ENCODE peak calls at places on chromosomes 13 and 19, in nine cellular contexts. One of them, this sample, is unnamed.

GRCh38 chr19:35013047-35013819 is 13.1 kb downstream of the GRAMD1A start:
- DNase-seq in hepatocyte: peak; percentile 82
- DNase-seq in GM23338: peak; percentile 87
- DNase-seq in SK-N-SH: peak; percentile 94
- DNase-seq in HCT116: no peak
- DNase-seq in OCI-LY7: peak; percentile 62
- DNase-seq in GM23248: peak; percentile 65
- DNase-seq in MM.1S: peak; percentile 16
- DNase-seq in neural progenitor cell: peak; percentile 76
- DNase-seq in this sample: peak; percentile 36

GRCh38 chr13:101406787-101407186 is 9.5 kb downstream of the NALCN start:
- DNase-seq in hepatocyte: no peak
- DNase-seq in GM23338: no peak
- DNase-seq in SK-N-SH: no peak
- DNase-seq in HCT116: no peak
- DNase-seq in OCI-LY7: no peak
- DNase-seq in GM23248: peak; percentile 35
- DNase-seq in MM.1S: no peak
- DNase-seq in neural progenitor cell: no peak
- DNase-seq in this sample: peak; percentile 55

GRCh38 chr19:51807111-51807701 is 12.2 kb downstream of the FPR3 start:
- DNase-seq in hepatocyte: no peak
- DNase-seq in GM23338: peak; percentile 83
- DNase-seq in SK-N-SH: no peak
- DNase-seq in HCT116: no peak
- DNase-seq in OCI-LY7: no peak
- DNase-seq in GM23248: peak; percentile 32
- DNase-seq in MM.1S: no peak
- DNase-seq in neural progenitor cell: no peak
- DNase-seq in this sample: peak; percentile 89

GRCh38 chr13:25911020-25911419 is 140.8 kb downstream of the SHISA2 start:
- DNase-seq in hepatocyte: no peak
- DNase-seq in GM23338: peak; percentile 88
- DNase-seq in SK-N-SH: no peak
- DNase-seq in HCT116: no peak
- DNase-seq in OCI-LY7: no peak
- DNase-seq in GM23248: no peak
- DNase-seq in MM.1S: no peak
- DNase-seq in neural progenitor cell: peak; percentile 93
- DNase-seq in this sample: no peak

GRCh38 chr19:1284293-1284978 is 1.2 kb upstream of the EFNA2 start:
- DNase-seq in hepatocyte: no peak
- DNase-seq in GM23338: no peak
- DNase-seq in SK-N-SH: no peak
- DNase-seq in HCT116: no peak
- DNase-seq in OCI-LY7: no peak
- DNase-seq in GM23248: no peak
- DNase-seq in MM.1S: no peak
- DNase-seq in neural progenitor cell: no peak
- DNase-seq in this sample: no peak

GRCh38 chr19:57934820-57935665 is at the start of gene ZNF418:
- DNase-seq in hepatocyte: peak; percentile 86
- DNase-seq in GM23338: peak; percentile 98
- DNase-seq in SK-N-SH: no peak
- DNase-seq in HCT116: no peak
- DNase-seq in OCI-LY7: no peak
- DNase-seq in GM23248: peak; percentile 92
- DNase-seq in MM.1S: no peak
- DNase-seq in neural progenitor cell: peak; percentile 93
- DNase-seq in this sample: no peak

GRCh38 chr19:30784850-30785459 is 412.8 kb downstream of the ZNF536 start:
- DNase-seq in hepatocyte: peak; percentile 52
- DNase-seq in GM23338: peak; percentile 82
- DNase-seq in SK-N-SH: no peak
- DNase-seq in HCT116: no peak
- DNase-seq in OCI-LY7: peak; percentile 43
- DNase-seq in GM23248: peak; percentile 54
- DNase-seq in MM.1S: peak; percentile 41
- DNase-seq in neural progenitor cell: peak; percentile 55
- DNase-seq in this sample: peak; percentile 3

GRCh38 chr19:19860756-19861390 is 4.8 kb upstream of the ZNF253 start:
- DNase-seq in hepatocyte: peak; percentile 28
- DNase-seq in GM23338: peak; percentile 97
- DNase-seq in SK-N-SH: peak; percentile 58
- DNase-seq in HCT116: no peak
- DNase-seq in OCI-LY7: no peak
- DNase-seq in GM23248: no peak
- DNase-seq in MM.1S: peak; percentile 10
- DNase-seq in neural progenitor cell: peak; percentile 75
- DNase-seq in this sample: no peak

GRCh38 chr13:94886191-94886590 is 173.8 kb upstream of the SOX21 start:
- DNase-seq in hepatocyte: peak; percentile 13
- DNase-seq in GM23338: no peak
- DNase-seq in SK-N-SH: no peak
- DNase-seq in HCT116: no peak
- DNase-seq in OCI-LY7: no peak
- DNase-seq in GM23248: no peak
- DNase-seq in MM.1S: no peak
- DNase-seq in neural progenitor cell: peak; percentile 5
- DNase-seq in this sample: peak; percentile 9

GRCh38 chr13:38872693-38873092 is 117.9 kb downstream of the STOML3 start:
- DNase-seq in hepatocyte: peak; percentile 69
- DNase-seq in GM23338: peak; percentile 83
- DNase-seq in SK-N-SH: peak; percentile 41
- DNase-seq in HCT116: peak; percentile 42
- DNase-seq in OCI-LY7: peak; percentile 40
- DNase-seq in GM23248: peak; percentile 47
- DNase-seq in MM.1S: peak; percentile 73
- DNase-seq in neural progenitor cell: peak; percentile 76
- DNase-seq in this sample: peak; percentile 55

GRCh38 chr13:75481176-75482069 is 546 bp downstream of the TBC1D4 start:
- DNase-seq in hepatocyte: peak; percentile 51
- DNase-seq in GM23338: peak; percentile 68
- DNase-seq in SK-N-SH: peak; percentile 78
- DNase-seq in HCT116: no peak
- DNase-seq in OCI-LY7: peak; percentile 66
- DNase-seq in GM23248: peak; percentile 70
- DNase-seq in MM.1S: peak; percentile 18
- DNase-seq in neural progenitor cell: peak; percentile 65
- DNase-seq in this sample: peak; percentile 28

GRCh38 chr13:101552797-101553196 is 100.3 kb downstream of the ITGBL1 start:
- DNase-seq in hepatocyte: no peak
- DNase-seq in GM23338: no peak
- DNase-seq in SK-N-SH: no peak
- DNase-seq in HCT116: no peak
- DNase-seq in OCI-LY7: no peak
- DNase-seq in GM23248: peak; percentile 83
- DNase-seq in MM.1S: no peak
- DNase-seq in neural progenitor cell: no peak
- DNase-seq in this sample: peak; percentile 11

GRCh38 chr19:17751912-17752273 is 616 bp downstream of the FCHO1 start:
- DNase-seq in hepatocyte: no peak
- DNase-seq in GM23338: no peak
- DNase-seq in SK-N-SH: no peak
- DNase-seq in HCT116: no peak
- DNase-seq in OCI-LY7: no peak
- DNase-seq in GM23248: no peak
- DNase-seq in MM.1S: no peak
- DNase-seq in neural progenitor cell: no peak
- DNase-seq in this sample: no peak

GRCh38 chr19:15115080-15115479 is 7.9 kb downstream of the SYDE1 start:
- DNase-seq in hepatocyte: no peak
- DNase-seq in GM23338: no peak
- DNase-seq in SK-N-SH: peak; percentile 21
- DNase-seq in HCT116: no peak
- DNase-seq in OCI-LY7: no peak
- DNase-seq in GM23248: no peak
- DNase-seq in MM.1S: no peak
- DNase-seq in neural progenitor cell: no peak
- DNase-seq in this sample: no peak

GRCh38 chr19:892243-892996 is 567 bp downstream of the MED16 start:
- DNase-seq in hepatocyte: no peak
- DNase-seq in GM23338: peak; percentile 59
- DNase-seq in SK-N-SH: peak; percentile 82
- DNase-seq in HCT116: no peak
- DNase-seq in OCI-LY7: peak; percentile 36
- DNase-seq in GM23248: peak; percentile 50
- DNase-seq in MM.1S: peak; percentile 37
- DNase-seq in neural progenitor cell: peak; percentile 67
- DNase-seq in this sample: no peak

GRCh38 chr13:75145926-75146325 is 336.0 kb downstream of the TBC1D4 start:
- DNase-seq in hepatocyte: no peak
- DNase-seq in GM23338: no peak
- DNase-seq in SK-N-SH: no peak
- DNase-seq in HCT116: no peak
- DNase-seq in OCI-LY7: no peak
- DNase-seq in GM23248: no peak
- DNase-seq in MM.1S: no peak
- DNase-seq in neural progenitor cell: no peak
- DNase-seq in this sample: no peak

GRCh38 chr19:40423227-40423566 is 2.6 kb downstream of the SERTAD1 start:
- DNase-seq in hepatocyte: no peak
- DNase-seq in GM23338: no peak
- DNase-seq in SK-N-SH: no peak
- DNase-seq in HCT116: no peak
- DNase-seq in OCI-LY7: no peak
- DNase-seq in GM23248: no peak
- DNase-seq in MM.1S: no peak
- DNase-seq in neural progenitor cell: no peak
- DNase-seq in this sample: no peak
- H3K4me2 ChIP-seq in hepatocyte: no peak overlapping the region
- H3K4me2 ChIP-seq in GM23338: no peak overlapping the region
- H3K4me2 ChIP-seq in SK-N-SH: no peak overlapping the region
- H3K4me2 ChIP-seq in HCT116: no peak overlapping the region
- H3K4me2 ChIP-seq in OCI-LY7: no peak overlapping the region
- H3K4me2 ChIP-seq in GM23248: peak overlapping the region; percentile 98
- H3K4me2 ChIP-seq in MM.1S: no peak overlapping the region
- H3K4me2 ChIP-seq in neural progenitor cell: no peak overlapping the region
- H3K4me2 ChIP-seq in this sample: no peak overlapping the region

DNA sequence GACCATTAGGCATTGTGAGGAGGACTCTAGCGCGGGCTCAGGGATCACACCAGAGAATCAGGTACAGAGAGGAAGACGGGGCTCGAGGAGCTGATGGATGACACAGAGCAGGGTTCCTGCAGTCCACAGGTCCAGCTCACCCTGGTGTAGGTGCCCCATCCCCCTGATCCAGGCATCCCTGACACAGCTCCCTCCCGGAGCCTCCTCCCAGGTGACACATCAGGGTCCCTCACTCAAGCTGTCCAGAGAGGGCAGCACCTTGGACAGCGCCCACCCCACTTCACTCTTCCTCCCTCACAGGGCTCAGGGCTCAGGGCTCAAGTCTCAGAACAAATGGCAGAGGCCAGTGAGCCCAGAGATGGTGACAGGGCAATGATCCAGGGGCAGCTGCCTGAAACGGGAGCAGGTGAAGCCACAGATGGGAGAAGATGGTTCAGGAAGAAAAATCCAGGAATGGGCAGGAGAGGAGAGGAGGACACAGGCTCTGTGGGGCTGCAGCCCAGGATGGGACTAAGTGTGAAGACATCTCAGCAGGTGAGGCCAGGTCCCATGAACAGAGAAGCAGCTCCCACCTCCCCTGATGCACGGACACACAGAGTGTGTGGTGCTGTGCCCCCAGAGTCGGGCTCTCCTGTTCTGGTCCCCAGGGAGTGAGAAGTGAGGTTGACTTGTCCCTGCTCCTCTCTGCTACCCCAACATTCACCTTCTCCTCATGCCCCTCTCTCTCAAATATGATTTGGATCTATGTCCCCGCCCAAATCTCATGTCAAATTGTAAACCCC is 2.8 kb upstream of the CEACAM5 start:
- DNase-seq in hepatocyte: peak; percentile 24
- DNase-seq in GM23338: peak; percentile 80
- DNase-seq in SK-N-SH: no peak
- DNase-seq in HCT116: no peak
- DNase-seq in OCI-LY7: peak; percentile 13
- DNase-seq in GM23248: peak; percentile 41
- DNase-seq in MM.1S: no peak
- DNase-seq in neural progenitor cell: peak; percentile 16
- DNase-seq in this sample: peak; percentile 56
- TF ChIP-seq EZH2phosphoT487 in hepatocyte: no peak
- TF ChIP-seq EZH2phosphoT487 in GM23338: no peak
- TF ChIP-seq EZH2phosphoT487 in SK-N-SH: no peak
- TF ChIP-seq EZH2phosphoT487 in HCT116: no peak
- TF ChIP-seq EZH2phosphoT487 in OCI-LY7: no peak
- TF ChIP-seq EZH2phosphoT487 in GM23248: no peak
- TF ChIP-seq EZH2phosphoT487 in MM.1S: no peak
- TF ChIP-seq EZH2phosphoT487 in neural progenitor cell: no peak
- TF ChIP-seq EZH2phosphoT487 in this sample: no peak

GRCh38 chr13:113838711-113839201 is 25.1 kb downstream of the GAS6 start:
- DNase-seq in hepatocyte: no peak
- DNase-seq in GM23338: no peak
- DNase-seq in SK-N-SH: no peak
- DNase-seq in HCT116: no peak
- DNase-seq in OCI-LY7: no peak
- DNase-seq in GM23248: no peak
- DNase-seq in MM.1S: no peak
- DNase-seq in neural progenitor cell: no peak
- DNase-seq in this sample: no peak

GRCh38 chr13:113841355-113841653 is 22.6 kb downstream of the GAS6 start:
- DNase-seq in hepatocyte: no peak
- DNase-seq in GM23338: no peak
- DNase-seq in SK-N-SH: no peak
- DNase-seq in HCT116: no peak
- DNase-seq in OCI-LY7: no peak
- DNase-seq in GM23248: no peak
- DNase-seq in MM.1S: no peak
- DNase-seq in neural progenitor cell: no peak
- DNase-seq in this sample: no peak

GRCh38 chr13:113840541-113841354 is 23.1 kb downstream of the GAS6 start:
- DNase-seq in hepatocyte: no peak
- DNase-seq in GM23338: no peak
- DNase-seq in SK-N-SH: no peak
- DNase-seq in HCT116: no peak
- DNase-seq in OCI-LY7: no peak
- DNase-seq in GM23248: no peak
- DNase-seq in MM.1S: no peak
- DNase-seq in neural progenitor cell: no peak
- DNase-seq in this sample: no peak

GRCh38 chr13:113837554-113838355 is 26.1 kb downstream of the GAS6 start:
- DNase-seq in hepatocyte: peak; percentile 93
- DNase-seq in GM23338: no peak
- DNase-seq in SK-N-SH: peak; percentile 84
- DNase-seq in HCT116: peak; percentile 67
- DNase-seq in OCI-LY7: no peak
- DNase-seq in GM23248: peak; percentile 99
- DNase-seq in MM.1S: no peak
- DNase-seq in neural progenitor cell: no peak
- DNase-seq in this sample: peak; percentile 84

GRCh38 chr13:113839536-113840204 is 24.2 kb downstream of the GAS6 start:
- DNase-seq in hepatocyte: no peak
- DNase-seq in GM23338: no peak
- DNase-seq in SK-N-SH: no peak
- DNase-seq in HCT116: no peak
- DNase-seq in OCI-LY7: no peak
- DNase-seq in GM23248: no peak
- DNase-seq in MM.1S: no peak
- DNase-seq in neural progenitor cell: no peak
- DNase-seq in this sample: no peak
- H3K4me2 ChIP-seq in hepatocyte: peak overlapping the region; percentile 25
- H3K4me2 ChIP-seq in GM23338: no peak overlapping the region
- H3K4me2 ChIP-seq in SK-N-SH: peak overlapping the region; percentile 86
- H3K4me2 ChIP-seq in HCT116: peak overlapping the region; percentile 3
- H3K4me2 ChIP-seq in OCI-LY7: no peak overlapping the region
- H3K4me2 ChIP-seq in GM23248: no peak overlapping the region
- H3K4me2 ChIP-seq in MM.1S: no peak overlapping the region
- H3K4me2 ChIP-seq in neural progenitor cell: no peak overlapping the region
- H3K4me2 ChIP-seq in this sample: no peak overlapping the region

GRCh38 chr13:84654654-84655244 is 772.5 kb upstream of the SLITRK1 start:
- DNase-seq in hepatocyte: no peak
- DNase-seq in GM23338: peak; percentile 92
- DNase-seq in SK-N-SH: no peak
- DNase-seq in HCT116: no peak
- DNase-seq in OCI-LY7: no peak
- DNase-seq in GM23248: no peak
- DNase-seq in MM.1S: no peak
- DNase-seq in neural progenitor cell: peak; percentile 87
- DNase-seq in this sample: no peak
- TF ChIP-seq EZH2phosphoT487 in hepatocyte: no peak
- TF ChIP-seq EZH2phosphoT487 in GM23338: no peak
- TF ChIP-seq EZH2phosphoT487 in SK-N-SH: no peak
- TF ChIP-seq EZH2phosphoT487 in HCT116: no peak
- TF ChIP-seq EZH2phosphoT487 in OCI-LY7: no peak
- TF ChIP-seq EZH2phosphoT487 in GM23248: no peak
- TF ChIP-seq EZH2phosphoT487 in MM.1S: no peak
- TF ChIP-seq EZH2phosphoT487 in neural progenitor cell: peak; percentile 80
- TF ChIP-seq EZH2phosphoT487 in this sample: no peak